ENCODE peak calls at places on chromosomes 4 and X, in four cellular contexts. E, U, M and K are unnamed samples.

GRCh38 chr4:107900508-107900907 is 30.8 kb upstream of the CYP2U1 start:
- DNase-seq in E (no peak), U (no peak), M (no peak), K (no peak)

GRCh38 chrX:72048515-72049455 is 82.9 kb downstream of the RTL5 start:
- DNase-seq in E (no peak), U (no peak), M (no peak), K (peak; percentile 29)

GRCh38 chr4:77817304-77818076 is 1.7 kb downstream of the CNOT6L start:
- DNase-seq in E (no peak), U (peak; percentile 92), M (no peak), K (peak; percentile 31)

GRCh38 chr4:137825505-137825904 is 293.2 kb upstream of the PCDH18 start:
- DNase-seq in E (no peak), U (no peak), M (no peak), K (no peak)

GRCh38 chr4:146132445-146132844 is 43.1 kb upstream of the LSM6 start:
- DNase-seq in E (no peak), U (no peak), M (no peak), K (no peak)

GRCh38 chr4:78604988-78605387 is 53.4 kb downstream of the ANXA3 start:
- DNase-seq in E (no peak), U (no peak), M (no peak), K (no peak)

GRCh38 chrX:119685225-119686066 is 7.5 kb downstream of the SEPTIN6 start:
- DNase-seq in E (no peak), U (no peak), M (no peak), K (peak; percentile 38)

GRCh38 chr4:151678048-151678853 is 82.6 kb downstream of the GATB start:
- DNase-seq in E (no peak), U (no peak), M (no peak), K (peak; percentile 4)

GRCh38 chrX:44025611-44026010 is 52.4 kb upstream of the NDP start:
- DNase-seq in E (no peak), U (no peak), M (no peak), K (no peak)

GRCh38 chrX:99857455-99857854 is 552.6 kb downstream of the PCDH19 start:
- DNase-seq in E (no peak), U (no peak), M (no peak), K (no peak)

GRCh38 chrX:13579696-13580095 is 10.3 kb downstream of the EGFL6 start:
- DNase-seq in E (no peak), U (no peak), M (no peak), K (no peak)

GRCh38 chrX:150777328-150777992 is 84.3 kb downstream of the MTMR1 start:
- DNase-seq in E (no peak), U (no peak), M (no peak), K (no peak)

GRCh38 chr4:48943387-48943786 is 36.8 kb upstream of the OCIAD2 start:
- DNase-seq in E (no peak), U (peak; percentile 22), M (peak; percentile 57), K (no peak)

GRCh38 chr4:37604464-37604863 is 81.7 kb downstream of the RELL1 start:
- DNase-seq in E (no peak), U (no peak), M (peak; percentile 37), K (no peak)

GRCh38 chrX:30735839-30736238 is 82.6 kb downstream of the GK start:
- DNase-seq in E (no peak), U (peak; percentile 53), M (peak; percentile 39), K (peak; percentile 68)

GRCh38 chrX:49171752-49172279 is at the start of gene PLP2:
- DNase-seq in E (peak; percentile 78), U (no peak), M (no peak), K (peak; percentile 58)

GRCh38 chrX:40094900-40095587 is 2.7 kb downstream of the BCOR start:
- DNase-seq in E (no peak), U (no peak), M (no peak), K (peak; percentile 24)

GRCh38 chr4:120874792-120875774 is 47.4 kb downstream of the PRDM5 start:
- DNase-seq in E (no peak), U (no peak), M (no peak), K (no peak)

GRCh38 chr4:47390438-47391125 is 72.9 kb downstream of the COMMD8 start:
- DNase-seq in E (no peak), U (no peak), M (no peak), K (no peak)

GRCh38 chrX:47030339-47030738 is 47.9 kb upstream of the RGN start:
- DNase-seq in E (no peak), U (peak; percentile 53), M (peak; percentile 51), K (peak; percentile 75)

GRCh38 chr4:70471897-70472296 is at the start of gene MUC7:
- DNase-seq in E (no peak), U (no peak), M (no peak), K (no peak)

GRCh38 chr4:157751631-157752030 is 421.2 kb downstream of the GASK1B start:
- DNase-seq in E (no peak), U (no peak), M (no peak), K (no peak)

DNA sequence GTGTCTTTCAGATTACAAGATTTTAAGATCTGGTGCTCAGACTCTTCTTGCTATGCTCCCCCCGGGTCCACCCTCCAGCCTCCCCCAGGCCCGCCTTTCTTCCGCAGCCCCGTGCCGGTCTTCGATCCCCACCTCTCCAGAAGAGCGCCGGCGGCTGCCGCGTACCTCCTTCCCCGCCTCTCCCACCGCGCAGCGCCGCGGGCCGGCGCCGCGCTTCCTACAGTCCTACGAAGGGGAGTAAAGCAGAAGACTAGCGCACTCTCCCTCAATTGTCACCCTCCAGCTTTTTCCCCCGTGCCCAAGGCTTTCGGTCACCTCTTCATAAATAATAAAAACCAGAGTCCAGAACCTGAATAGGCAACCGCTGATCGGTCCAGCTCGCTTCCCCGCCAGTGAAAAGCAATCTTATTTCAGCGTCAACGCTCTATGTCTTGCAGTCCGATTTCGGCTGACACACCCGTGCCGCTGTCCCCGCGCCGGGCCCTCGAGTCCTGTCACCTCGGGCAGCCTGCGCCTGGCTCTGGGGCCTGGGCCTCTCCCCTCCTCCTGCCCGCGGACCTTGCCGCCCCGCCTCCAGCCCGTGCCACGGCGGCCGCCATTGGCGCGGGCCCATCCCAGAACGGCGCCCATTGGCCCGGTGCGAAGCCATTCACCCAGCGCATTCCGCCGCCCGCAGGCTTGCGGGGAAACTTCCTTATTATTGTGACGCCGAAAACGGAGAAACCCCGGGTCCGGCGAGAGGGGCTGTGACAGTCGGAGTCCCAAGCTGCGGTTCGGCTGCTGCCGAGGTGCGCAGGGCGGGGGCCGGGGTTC is at the start of gene HERC3:
- DNase-seq in E (peak; percentile 94), U (peak; percentile 67), M (peak; percentile 59), K (peak; percentile 95)
- TF ChIP-seq POLR2A in E (peak; percentile 35), U (no peak), M (no peak), K (peak; percentile 4)

DNA sequence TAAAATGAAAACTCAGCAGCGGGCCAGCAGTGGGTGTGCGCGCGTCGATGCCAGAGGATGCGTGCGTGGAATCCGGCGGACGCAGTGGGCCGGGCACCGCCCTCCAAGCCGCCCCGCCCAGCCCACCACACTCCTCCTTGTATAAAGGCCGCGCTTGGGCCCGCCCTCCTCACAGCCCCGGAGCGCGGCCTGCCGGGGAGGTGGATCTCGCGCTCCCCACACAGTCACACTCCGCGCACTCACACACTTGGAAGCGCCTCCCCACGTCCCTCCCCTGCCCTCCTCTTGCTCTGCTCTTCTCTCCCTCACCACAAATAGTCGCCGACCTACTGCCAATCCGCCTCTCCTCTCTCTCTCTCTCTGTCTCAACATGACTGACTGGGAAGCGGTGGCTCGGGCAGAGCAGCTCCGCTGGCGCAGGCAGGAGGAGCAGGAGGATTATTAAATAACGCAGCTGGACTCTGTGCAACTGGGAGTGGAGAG is at the start of gene CCSER1:
- DNase-seq in E (peak; percentile 81), U (no peak), M (peak; percentile 61), K (peak; percentile 53)
- TF ChIP-seq POLR2A in E (peak; percentile 90), U (no peak), M (peak; percentile 96), K (peak; percentile 34)

GRCh38 chr4:112636688-112637551 is at the start of the genes LARP7 and ZGRF1:
- DNase-seq in E (peak; percentile 99), U (peak; percentile 97), M (peak; percentile 99), K (peak; percentile 99)
- TF ChIP-seq POLR2A in E (peak; percentile 58), U (peak; percentile 52), M (peak; percentile 21), K (peak; percentile 77)

GRCh38 chr4:39365360-39365759 is 802 bp downstream of the RFC1 start:
- DNase-seq in E (no peak), U (no peak), M (no peak), K (no peak)
- TF ChIP-seq POLR2A in E (no peak), U (no peak), M (no peak), K (no peak)

GRCh38 chr4:180169394-180169793 is 2073.8 kb upstream of the TENM3 start:
- DNase-seq in E (no peak), U (no peak), M (no peak), K (no peak)

GRCh38 chr4:180164799-180165198 is 2078.4 kb upstream of the TENM3 start:
- DNase-seq in E (no peak), U (peak; percentile 1), M (no peak), K (no peak)

DNA sequence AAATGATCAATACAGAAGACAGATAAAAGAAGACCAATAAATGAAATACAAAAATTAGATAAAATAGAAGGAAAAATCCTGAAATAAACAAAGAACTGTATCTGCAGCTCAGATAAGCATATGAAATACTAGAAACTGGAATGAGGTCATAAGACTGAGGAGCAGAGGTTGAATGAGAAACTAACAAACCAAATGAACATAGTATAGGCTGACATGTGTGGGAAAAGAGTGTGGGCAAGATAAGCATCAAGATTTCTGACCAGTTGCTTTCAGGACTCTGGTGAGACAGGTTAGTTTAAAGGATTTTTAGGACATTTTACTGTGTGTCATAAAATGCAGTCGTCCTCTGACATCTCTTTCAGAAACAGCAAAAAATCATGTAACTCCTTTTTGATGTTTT is 2073.2 kb upstream of the TENM3 start:
- DNase-seq in E (no peak), U (no peak), M (no peak), K (no peak)
- TF ChIP-seq POLR2A in E (no peak), U (no peak), M (no peak), K (no peak)